ENCODE peak calls at places on chromosome 15, in eight cellular contexts. K, F, C, D, T, V, P and A are unnamed samples.

GRCh38 chr15:40925863-40926658 is 3.1 kb upstream of the DLL4 start:
- DNase-seq in K (no peak), F (no peak), C (no peak), D (no peak), T (no peak), V (no peak), P (no peak), A (no peak)

GRCh38 chr15:93965491-93965890 is 265.9 kb upstream of the MCTP2 start:
- DNase-seq in K (no peak), F (no peak), C (no peak), D (no peak), T (no peak), V (no peak), P (no peak), A (no peak)

GRCh38 chr15:33871911-33872760 is 96.2 kb upstream of the CHRM5 start:
- DNase-seq in K (no peak), F (no peak), C (no peak), D (no peak), T (no peak), V (no peak), P (no peak), A (no peak)

GRCh38 chr15:79834496-79834895 is 62.3 kb downstream of the MTHFS start:
- DNase-seq in K (no peak), F (no peak), C (no peak), D (no peak), T (no peak), V (no peak), P (no peak), A (no peak)

GRCh38 chr15:57319226-57319918 is 56.9 kb upstream of the CGNL1 start:
- DNase-seq in K (no peak), F (no peak), C (no peak), D (no peak), T (no peak), V (no peak), P (no peak), A (no peak)

GRCh38 chr15:58228708-58229107 is 90.5 kb downstream of the AQP9 start:
- DNase-seq in K (no peak), F (no peak), C (no peak), D (no peak), T (no peak), V (no peak), P (peak; percentile 76), A (no peak)

GRCh38 chr15:65888998-65889397 is 19.7 kb downstream of the RAB11A start:
- DNase-seq in K (no peak), F (no peak), C (no peak), D (no peak), T (no peak), V (no peak), P (no peak), A (no peak)

GRCh38 chr15:65033659-65034269 is 4.3 kb upstream of the MTFMT start:
- DNase-seq in K (no peak), F (no peak), C (no peak), D (no peak), T (no peak), V (no peak), P (peak; percentile 49), A (no peak)

GRCh38 chr15:39301589-39301999 is 279.3 kb upstream of the THBS1 start:
- DNase-seq in K (no peak), F (no peak), C (no peak), D (no peak), T (no peak), V (no peak), P (no peak), A (no peak)

GRCh38 chr15:67083135-67083766 is 17.8 kb downstream of the SMAD3 start:
- DNase-seq in K (no peak), F (no peak), C (no peak), D (no peak), T (no peak), V (no peak), P (no peak), A (no peak)

GRCh38 chr15:70065006-70065722 is 32.6 kb downstream of the TLE3 start:
- DNase-seq in K (no peak), F (no peak), C (no peak), D (no peak), T (no peak), V (no peak), P (no peak), A (no peak)

GRCh38 chr15:72813345-72814004 is 29.9 kb upstream of the ADPGK start:
- DNase-seq in K (no peak), F (no peak), C (no peak), D (no peak), T (no peak), V (no peak), P (no peak), A (no peak)

GRCh38 chr15:45885801-45886200 is 251.0 kb downstream of the SQOR start:
- DNase-seq in K (no peak), F (no peak), C (no peak), D (no peak), T (no peak), V (no peak), P (no peak), A (no peak)

GRCh38 chr15:85412956-85413854 is 32.8 kb downstream of the AKAP13 start:
- DNase-seq in K (no peak), F (peak; percentile 85), C (peak; percentile 53), D (peak; percentile 34), T (peak; percentile 81), V (peak; percentile 84), P (peak; percentile 94), A (no peak)

GRCh38 chr15:100715571-100716455 is 113.4 kb downstream of the ASB7 start:
- DNase-seq in K (no peak), F (no peak), C (no peak), D (no peak), T (no peak), V (peak; percentile 62), P (no peak), A (no peak)

GRCh38 chr15:67838789-67839332 is 984 bp downstream of the RNU6-1 start:
- DNase-seq in K (peak; percentile 36), F (no peak), C (no peak), D (no peak), T (no peak), V (peak; percentile 74), P (peak; percentile 25), A (no peak)

GRCh38 chr15:99169769-99170311 is 65.0 kb downstream of the SYNM start:
- DNase-seq in K (no peak), F (no peak), C (no peak), D (no peak), T (no peak), V (no peak), P (peak; percentile 39), A (peak; percentile 93)

GRCh38 chr15:25739687-25740121 is 123.4 kb downstream of the ATP10A start:
- DNase-seq in K (no peak), F (no peak), C (peak; percentile 37), D (no peak), T (no peak), V (no peak), P (peak; percentile 49), A (peak; percentile 89)

GRCh38 chr15:44726568-44727461 is 9.5 kb upstream of the TRIM69 start:
- DNase-seq in K (no peak), F (peak; percentile 86), C (peak; percentile 47), D (no peak), T (no peak), V (peak; percentile 70), P (peak; percentile 95), A (no peak)

GRCh38 chr15:35753486-35753885 is 207.5 kb upstream of the DPH6 start:
- DNase-seq in K (no peak), F (no peak), C (no peak), D (no peak), T (no peak), V (no peak), P (peak; percentile 77), A (no peak)

GRCh38 chr15:51099185-51099584 is 4.5 kb upstream of the TNFAIP8L3 start:
- DNase-seq in K (no peak), F (no peak), C (no peak), D (no peak), T (no peak), V (no peak), P (no peak), A (no peak)